ENCODE peak calls at places on chromosomes 3 and 15, in ten cellular contexts. O, Q, X, L, G, R, H, F, I and E are unnamed samples.

GRCh38 chr3:197564097-197564843 is 8.5 kb upstream of the BDH1 start:
- DNase-seq in L (no peak), F (no peak), I (peak; percentile 25), X (no peak), Q (no peak), O (peak; percentile 28), R (no peak), G (no peak), H (no peak), E (no peak)

GRCh38 chr3:106401666-106402319 is 533.0 kb upstream of the CBLB start:
- DNase-seq in F (no peak), Q (no peak), O (no peak), H (no peak), X (no peak), L (no peak), G (no peak), I (no peak), R (no peak), E (no peak)

GRCh38 chr15:61951949-61952348 is 108.3 kb downstream of the VPS13C start:
- DNase-seq in Q (no peak), O (no peak), I (peak; percentile 5), F (no peak), R (no peak), L (no peak), H (no peak), G (no peak), X (no peak), E (peak; percentile 25)

GRCh38 chr15:96851613-96852012 is 521.1 kb downstream of the NR2F2 start:
- DNase-seq in L (no peak), I (no peak), O (no peak), G (no peak), F (no peak), R (no peak), H (no peak), X (no peak), Q (no peak), E (no peak)

GRCh38 chr3:154842546-154842945 is 237.6 kb upstream of the MME start:
- DNase-seq in X (no peak), O (no peak), Q (no peak), H (no peak), R (no peak), G (no peak), F (no peak), I (no peak), L (no peak), E (no peak)

GRCh38 chr15:70528270-70528706 is 235.1 kb downstream of the UACA start:
- DNase-seq in R (no peak), G (no peak), O (no peak), I (peak; percentile 27), Q (no peak), F (no peak), X (peak; percentile 45), L (no peak), H (peak; percentile 50), E (peak; percentile 55)

GRCh38 chr3:5095879-5096278 is 26.2 kb upstream of the ARL8B start:
- DNase-seq in O (no peak), Q (peak; percentile 74), I (no peak), G (no peak), F (no peak), X (peak; percentile 63), L (peak; percentile 90), R (peak; percentile 73), H (no peak), E (no peak)

GRCh38 chr3:152350764-152351163 is 82.0 kb downstream of the MBNL1 start:
- DNase-seq in X (no peak), Q (no peak), L (no peak), O (no peak), R (no peak), H (no peak), F (no peak), I (no peak), G (no peak), E (no peak)

GRCh38 chr15:67838789-67839332 is 984 bp downstream of the RNU6-1 start:
- DNase-seq in G (no peak), X (no peak), Q (peak; percentile 59), L (peak; percentile 75), O (no peak), F (no peak), H (peak; percentile 65), I (no peak), R (peak; percentile 81), E (peak; percentile 76)

GRCh38 chr3:50587806-50588758 is 18.8 kb downstream of the HEMK1 start:
- DNase-seq in H (no peak), X (no peak), I (no peak), Q (no peak), R (no peak), O (no peak), G (no peak), L (no peak), F (no peak), E (no peak)

GRCh38 chr15:31269961-31270575 is 56.6 kb upstream of the KLF13 start:
- DNase-seq in O (no peak), R (peak; percentile 25), Q (no peak), I (no peak), L (no peak), F (peak; percentile 37), H (peak; percentile 4), G (no peak), X (peak; percentile 32), E (peak; percentile 7)

GRCh38 chr3:192336286-192336685 is 391.1 kb downstream of the FGF12 start:
- DNase-seq in X (no peak), I (no peak), R (no peak), L (no peak), H (no peak), F (no peak), G (no peak), Q (no peak), O (no peak), E (no peak)

GRCh38 chr3:108250626-108251025 is 28.4 kb upstream of the IFT57 start:
- DNase-seq in G (no peak), R (no peak), F (no peak), I (no peak), L (no peak), Q (no peak), O (no peak), H (no peak), X (no peak), E (no peak)

GRCh38 chr3:67998222-67998760 is 343.9 kb upstream of the SUCLG2 start:
- DNase-seq in L (no peak), Q (no peak), F (no peak), R (no peak), X (no peak), O (no peak), G (no peak), I (no peak), H (no peak), E (no peak)

GRCh38 chr3:118782755-118783202 is 251.9 kb downstream of the IGSF11 start:
- DNase-seq in L (no peak), I (peak; percentile 8), G (no peak), H (no peak), X (no peak), R (no peak), O (no peak), F (no peak), Q (no peak), E (no peak)
- TF ChIP-seq EP300 in L (no peak), I (no peak), G (no peak), H (no peak), X (no peak), R (no peak), O (no peak), F (no peak), Q (no peak), E (no peak)

GRCh38 chr15:39242345-39242744 is 338.5 kb upstream of the THBS1 start:
- DNase-seq in L (no peak), O (no peak), R (no peak), H (no peak), Q (no peak), X (no peak), G (no peak), F (no peak), I (no peak), E (no peak)
- H3K4me1 ChIP-seq in L (no peaks in the 10 kb centered on the region), O (no peaks in the 10 kb centered on the region), R (no peaks in the 10 kb centered on the region), H (no peaks in the 10 kb centered on the region), Q (no peaks in the 10 kb centered on the region), X (no peaks in the 10 kb centered on the region), G (no peaks in the 10 kb centered on the region), F (no peaks in the 10 kb centered on the region), I (no peaks in the 10 kb centered on the region), E (no peaks in the 10 kb centered on the region)

GRCh38 chr3:150743508-150743907 is 19.5 kb downstream of the SIAH2 start:
- DNase-seq in I (no peak), Q (no peak), X (no peak), H (no peak), R (no peak), F (no peak), L (no peak), O (peak; percentile 28), G (no peak), E (no peak)
- TF ChIP-seq EP300 in I (no peak), Q (no peak), X (no peak), H (no peak), R (no peak), F (no peak), L (no peak), O (no peak), G (no peak), E (no peak)

DNA sequence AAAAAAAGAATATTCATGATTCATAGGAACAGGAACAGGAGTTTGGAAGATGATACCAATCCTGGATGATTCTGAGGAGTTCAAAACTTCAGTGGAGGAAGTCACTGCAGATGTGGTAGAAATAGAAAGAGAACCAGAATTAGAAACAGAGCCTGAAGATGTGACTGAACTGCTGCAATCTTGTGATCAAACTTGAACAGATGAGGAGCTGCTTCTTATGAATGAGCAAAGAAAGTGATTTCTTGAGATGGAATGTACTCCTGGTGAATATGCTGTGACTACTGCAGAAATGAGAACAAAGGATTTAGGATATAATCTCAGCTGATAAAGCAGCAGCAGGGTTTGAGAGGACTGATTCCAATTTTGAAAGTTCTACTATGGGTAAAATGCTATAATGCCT is 72.7 kb downstream of the GSK3B start:
- DNase-seq in H (no peak), Q (no peak), I (no peak), L (no peak), F (no peak), O (no peak), G (no peak), R (no peak), X (no peak), E (no peak)
- H3K4me1 ChIP-seq in H (peaks cover 6% of the 10 kb centered on the region), Q (no peaks in the 10 kb centered on the region), I (no peaks in the 10 kb centered on the region), L (peaks cover 3% of the 10 kb centered on the region), F (peaks cover 54% of the 10 kb centered on the region), O (peaks cover 23% of the 10 kb centered on the region), G (no peaks in the 10 kb centered on the region), R (peaks cover 15% of the 10 kb centered on the region), X (peaks cover 13% of the 10 kb centered on the region), E (peaks cover 70% of the 10 kb centered on the region)